ENCODE peak calls at places on chromosomes 12 and 14, in six cellular contexts. K is K562, L is HepG2, O is GM12878, W is GM12891, M is H1. Y is an unnamed sample.

GRCh38 chr12:83153156-83153555 is 466.4 kb downstream of the TMTC2 start:
- DNase-seq in M (no peak), K (no peak), L (no peak), O (peak; percentile 3), W (no peak), Y (no peak)

GRCh38 chr12:98416845-98417244 is 98.5 kb upstream of the TMPO start:
- DNase-seq in K (peak; percentile 52), L (no peak), W (no peak), M (no peak), O (no peak), Y (no peak)

GRCh38 chr12:92509156-92509758 is 193.5 kb upstream of the PLEKHG7 start:
- DNase-seq in L (no peak), K (no peak), W (no peak), O (no peak), M (no peak), Y (no peak)

GRCh38 chr14:39160494-39160893 is 9.6 kb downstream of the TRAPPC6B start:
- DNase-seq in K (no peak), M (no peak), W (no peak), L (no peak), O (no peak), Y (no peak)

GRCh38 chr12:130981156-130981789 is 27.6 kb downstream of the ADGRD1 start:
- DNase-seq in K (no peak), W (no peak), L (no peak), O (no peak), M (no peak), Y (no peak)

GRCh38 chr12:71846322-71846940 is 6.9 kb downstream of the TBC1D15 start:
- DNase-seq in O (no peak), W (no peak), L (peak; percentile 33), M (no peak), K (peak; percentile 32), Y (no peak)

GRCh38 chr12:98320026-98320425 is 195.4 kb upstream of the TMPO start:
- DNase-seq in O (no peak), K (no peak), M (no peak), L (no peak), W (no peak), Y (no peak)

GRCh38 chr14:61699092-61699491 is 3.8 kb downstream of the HIF1A start:
- DNase-seq in O (no peak), K (peak; percentile 11), L (no peak), M (no peak), W (no peak), Y (no peak)

GRCh38 chr12:124544311-124544970 is 23.0 kb downstream of the NCOR2 start:
- DNase-seq in O (no peak), K (no peak), L (no peak), M (no peak), W (no peak), Y (no peak)

GRCh38 chr12:6076340-6076739 is 48.1 kb downstream of the VWF start:
- DNase-seq in M (no peak), O (no peak), W (no peak), L (no peak), K (no peak), Y (no peak)

GRCh38 chr12:113273053-113273725 is 51.9 kb downstream of the TPCN1 start:
- DNase-seq in W (no peak), O (no peak), K (no peak), L (no peak), M (no peak), Y (no peak)

GRCh38 chr12:52906049-52906645 is 1.3 kb upstream of the KRT8 start:
- DNase-seq in K (no peak), M (no peak), W (no peak), L (no peak), O (no peak), Y (no peak)

GRCh38 chr12:117684471-117684870 is 284.3 kb downstream of the KSR2 start:
- DNase-seq in M (no peak), W (no peak), L (no peak), K (no peak), O (no peak), Y (no peak)

GRCh38 chr12:80509781-80510556 is 65.9 kb downstream of the PTPRQ start:
- DNase-seq in L (no peak), M (no peak), K (no peak), O (no peak), W (no peak), Y (no peak)

GRCh38 chr14:93301821-93302447 is 30.9 kb downstream of the BTBD7 start:
- DNase-seq in L (no peak), W (no peak), K (no peak), M (no peak), O (no peak), Y (no peak)
- TF ChIP-seq TAF1 in L (no peak), W (no peak), K (no peak), M (no peak), O (no peak), Y (no peak)

DNA sequence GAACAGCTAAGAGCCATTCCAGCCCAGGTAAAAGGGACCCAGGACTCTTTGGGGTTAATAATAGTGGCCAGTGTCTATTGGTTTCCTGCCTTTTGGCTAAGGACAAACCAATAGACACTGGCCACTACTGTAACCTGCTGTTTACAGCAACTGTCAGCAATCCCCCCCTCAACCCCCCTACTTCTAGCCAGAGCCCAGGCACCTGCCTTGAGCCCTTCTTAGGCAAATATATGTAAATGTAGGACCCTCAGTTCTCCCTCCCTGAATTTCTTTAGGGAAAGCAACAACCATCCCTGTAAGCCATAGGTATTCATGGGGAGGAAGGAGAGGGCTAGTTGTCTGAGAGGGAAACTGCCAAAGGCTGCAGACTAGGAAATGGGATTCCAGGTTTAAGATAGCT is 22.3 kb downstream of the HOXC4 start:
- DNase-seq in O (no peak), L (no peak), M (peak; percentile 48), W (no peak), K (no peak), Y (no peak)
- TF ChIP-seq POLR2A in O (no peak), L (no peak), M (no peak), W (no peak), K (no peak), Y (no peak)

GRCh38 chr14:104708606-104709268 is 15.3 kb upstream of the ADSS1 start:
- DNase-seq in O (no peak), M (peak; percentile 96), L (peak; percentile 35), W (peak; percentile 99), K (peak; percentile 75), Y (peak; percentile 99)
- TF ChIP-seq POLR2AphosphoS5 in O (no peak), M (peak; percentile 53), L (no peak), W (no peak), K (no peak), Y (no peak)

GRCh38 chr12:48459259-48459658 is 13.1 kb upstream of the ANP32D start:
- DNase-seq in L (no peak), O (no peak), M (no peak), K (peak; percentile 55), W (no peak), Y (no peak)
- TF ChIP-seq TAF1 in L (no peak), O (no peak), M (no peak), K (no peak), W (no peak), Y (no peak)

DNA sequence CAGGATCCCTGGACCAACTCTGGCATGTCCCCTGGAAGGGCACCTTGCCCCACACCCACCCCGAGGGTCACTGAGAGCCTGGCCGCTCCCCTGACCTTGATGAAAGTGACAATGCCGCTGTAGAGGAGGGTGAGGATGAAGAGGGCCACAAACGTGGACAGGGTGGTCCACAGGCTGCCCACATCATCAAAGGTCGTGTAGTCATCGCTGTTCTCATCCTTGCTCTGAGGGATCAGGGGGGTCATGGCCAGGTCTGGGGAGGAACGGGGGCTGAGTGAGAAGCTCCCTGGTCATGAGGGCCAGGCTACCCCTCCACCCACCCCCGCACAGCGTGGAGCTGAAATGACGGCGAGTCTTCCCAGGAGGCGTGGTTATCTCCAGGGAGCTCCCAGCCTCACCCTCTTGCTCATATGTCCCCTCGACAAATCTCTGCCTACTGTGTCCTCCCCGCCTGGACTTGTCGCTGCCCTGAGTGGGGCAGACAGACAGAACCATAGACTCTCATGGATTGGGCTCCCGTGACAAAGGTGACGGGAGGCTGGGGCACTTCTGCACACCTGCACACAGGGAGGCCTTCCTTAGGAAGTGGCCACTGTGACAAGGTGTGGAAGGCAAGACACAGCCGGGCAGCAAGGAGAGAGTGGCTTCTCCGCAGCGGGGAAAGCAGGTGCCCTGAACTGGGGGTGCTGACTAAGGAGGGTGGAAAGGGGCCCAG is 311.1 kb downstream of the TMEM121 start:
- DNase-seq in M (no peak), O (no peak), W (no peak), L (no peak), K (no peak), Y (no peak)
- TF ChIP-seq POLR2A in M (no peak), O (no peak), W (peak; percentile 89), L (no peak), K (no peak), Y (no peak)

GRCh38 chr12:54032220-54032619 is 630 bp upstream of the HOXC5 start:
- DNase-seq in K (no peak), O (no peak), W (no peak), L (no peak), M (no peak), Y (no peak)
- TF ChIP-seq POLR2AphosphoS5 in K (no peak), O (no peak), W (no peak), L (no peak), M (no peak), Y (no peak)

DNA sequence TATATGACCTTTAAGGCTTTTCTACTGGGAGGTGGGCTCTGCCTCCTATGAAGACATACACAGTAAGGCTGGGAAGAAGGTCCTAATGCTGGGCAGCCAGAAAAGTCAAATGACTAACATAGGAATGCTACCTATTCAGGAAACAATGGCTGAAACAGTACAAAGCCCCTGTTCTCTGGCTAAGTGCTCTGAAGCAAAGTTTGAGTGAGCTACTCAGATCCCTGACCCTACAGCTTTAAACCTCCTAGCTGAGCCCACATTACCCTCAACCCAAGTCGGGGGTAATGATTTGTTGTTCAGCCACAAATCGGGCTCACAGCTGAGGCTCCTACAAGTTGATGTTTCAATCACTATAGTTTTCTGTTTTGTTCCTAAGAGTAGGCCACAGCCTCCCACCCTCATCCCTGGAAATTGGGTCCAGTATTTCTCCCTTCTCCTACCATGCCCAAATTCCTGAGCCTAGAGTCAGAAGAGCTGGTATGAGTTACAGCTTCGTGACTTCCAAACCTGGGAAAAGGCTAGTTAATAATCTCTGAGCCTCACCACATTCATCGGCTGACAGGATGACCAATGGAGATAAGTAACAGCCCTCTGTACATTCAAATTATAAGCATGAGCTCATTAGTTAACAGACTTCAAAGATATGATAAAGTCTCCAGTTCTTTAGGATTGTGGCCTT is 46.5 kb downstream of the BTBD7 start:
- DNase-seq in O (no peak), L (no peak), K (no peak), W (no peak), M (no peak), Y (no peak)
- TF ChIP-seq TAF1 in O (no peak), L (no peak), K (no peak), W (no peak), M (no peak), Y (no peak)